ENCODE peak calls at places on chromosomes 11 and 22, in four cellular contexts. H is GM12878, V is MM.1S, U is endothelial cell of umbilical vein. G is an unnamed sample. For H3K4me1, the result is how much of the 10 kb centered on the place peaks cover.

GRCh38 chr11:22634897-22635629 is 9.4 kb upstream of the FANCF start:
- DNase-seq in V (peak), H (no peak), U (no peak), G (peak)

GRCh38 chr11:73189315-73189714 is 28.8 kb upstream of the P2RY2 start:
- DNase-seq in V (no peak), H (peak), U (no peak), G (no peak)

GRCh38 chr11:88042238-88043032 is 132.8 kb downstream of the RAB38 start:
- DNase-seq in H (no peak), U (no peak), V (no peak), G (peak)

GRCh38 chr22:41501209-41501608 is 32.3 kb downstream of the ACO2 start:
- DNase-seq in V (no peak), H (peak), U (peak), G (no peak)

GRCh38 chr11:2449548-2450320 is 4.9 kb downstream of the KCNQ1 start:
- DNase-seq in H (no peak), U (no peak), V (no peak), G (no peak)

GRCh38 chr22:17786435-17787158 is 12.3 kb upstream of the BID start:
- DNase-seq in U (peak), H (no peak), V (no peak), G (peak)

GRCh38 chr11:73139476-73140198 is 2.5 kb downstream of the FCHSD2 start:
- DNase-seq in H (no peak), V (no peak), U (peak), G (no peak)

GRCh38 chr11:108997826-108998225 is 333.0 kb downstream of the DDX10 start:
- DNase-seq in H (no peak), U (no peak), V (no peak), G (no peak)

GRCh38 chr11:36509265-36509664 is 807 bp downstream of the TRAF6 start:
- DNase-seq in H (no peak), U (peak), V (peak), G (peak)

GRCh38 chr22:40396882-40397281 is 26.5 kb downstream of the SGSM3 start:
- DNase-seq in H (no peak), U (peak), V (no peak), G (peak)

GRCh38 chr22:50473855-50474671 is 772 bp downstream of the SBF1 start:
- DNase-seq in V (no peak), U (peak), H (no peak), G (peak)

GRCh38 chr11:77198440-77198849 is 70.4 kb downstream of the MYO7A start:
- DNase-seq in H (no peak), U (peak), V (no peak), G (no peak)

GRCh38 chr11:76614471-76615183 is 55.9 kb downstream of the LRRC32 start:
- DNase-seq in H (no peak), U (peak), V (no peak), G (no peak)

GRCh38 chr11:67612751-67613150 is 6.0 kb downstream of the NDUFV1 start:
- DNase-seq in V (no peak), U (no peak), H (no peak), G (no peak)

GRCh38 chr11:67610302-67610868 is 3.6 kb downstream of the NDUFV1 start:
- DNase-seq in U (no peak), V (no peak), H (no peak), G (no peak)

GRCh38 chr11:67611165-67611564 is 4.4 kb downstream of the NDUFV1 start:
- DNase-seq in H (no peak), U (no peak), V (no peak), G (no peak)

GRCh38 chr11:67613313-67613959 is 6.7 kb downstream of the NDUFV1 start:
- DNase-seq in U (no peak), V (no peak), H (no peak), G (no peak)

GRCh38 chr11:67611704-67612587 is 5.2 kb downstream of the NDUFV1 start:
- DNase-seq in H (no peak), U (no peak), V (no peak), G (no peak)
- TF ChIP-seq EZH2 in H (no peak), U (no peak), V (no peak), G (no peak)

DNA sequence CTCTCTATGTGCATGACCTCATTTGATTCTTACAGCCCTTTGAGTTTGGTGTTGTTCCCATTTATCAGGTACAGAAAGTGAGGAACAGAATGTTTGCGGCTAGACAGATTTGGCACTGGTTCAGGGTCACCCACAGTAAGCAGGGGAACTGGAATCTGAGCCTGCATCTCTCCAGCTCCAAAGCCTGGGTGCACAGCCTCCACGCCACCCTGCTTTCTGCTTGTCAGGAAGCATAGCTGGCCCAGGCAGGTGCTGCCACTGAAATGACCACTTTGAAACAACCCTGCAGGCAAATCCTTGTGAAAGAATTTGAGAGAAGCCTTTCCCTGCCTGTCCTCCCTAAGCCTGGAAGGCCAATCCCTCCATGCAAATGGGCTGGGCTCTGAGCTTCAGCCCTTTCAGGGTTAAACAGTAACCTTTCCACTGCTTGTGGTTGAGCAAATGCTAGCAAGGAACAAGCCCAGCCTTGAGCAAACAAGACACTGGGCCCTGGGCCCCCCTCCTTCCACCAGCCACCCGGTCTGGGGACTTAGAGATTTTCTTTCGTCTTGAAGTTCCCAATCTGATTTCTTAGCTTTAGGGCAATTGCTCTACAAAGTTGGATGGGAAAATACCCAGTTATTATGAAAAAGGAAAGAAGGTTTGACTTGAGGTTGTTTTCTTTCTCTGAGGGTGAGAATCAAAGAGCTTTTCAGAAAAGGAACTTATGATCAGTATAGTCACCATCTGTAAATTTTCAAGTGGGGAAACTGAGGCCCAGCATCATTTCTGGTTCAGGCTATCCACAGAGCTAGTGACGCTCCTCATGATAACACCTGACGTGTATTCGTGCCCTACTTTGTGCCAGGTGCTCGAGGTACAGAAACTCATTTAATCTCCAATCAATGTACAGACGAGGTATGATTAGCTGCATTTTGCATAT is 19.4 kb downstream of the EHF start:
- DNase-seq in V (no peak), H (no peak), U (no peak), G (peak)
- H3K4me1 ChIP-seq in V (under half), H (under half), U (under half), G (under half)

DNA sequence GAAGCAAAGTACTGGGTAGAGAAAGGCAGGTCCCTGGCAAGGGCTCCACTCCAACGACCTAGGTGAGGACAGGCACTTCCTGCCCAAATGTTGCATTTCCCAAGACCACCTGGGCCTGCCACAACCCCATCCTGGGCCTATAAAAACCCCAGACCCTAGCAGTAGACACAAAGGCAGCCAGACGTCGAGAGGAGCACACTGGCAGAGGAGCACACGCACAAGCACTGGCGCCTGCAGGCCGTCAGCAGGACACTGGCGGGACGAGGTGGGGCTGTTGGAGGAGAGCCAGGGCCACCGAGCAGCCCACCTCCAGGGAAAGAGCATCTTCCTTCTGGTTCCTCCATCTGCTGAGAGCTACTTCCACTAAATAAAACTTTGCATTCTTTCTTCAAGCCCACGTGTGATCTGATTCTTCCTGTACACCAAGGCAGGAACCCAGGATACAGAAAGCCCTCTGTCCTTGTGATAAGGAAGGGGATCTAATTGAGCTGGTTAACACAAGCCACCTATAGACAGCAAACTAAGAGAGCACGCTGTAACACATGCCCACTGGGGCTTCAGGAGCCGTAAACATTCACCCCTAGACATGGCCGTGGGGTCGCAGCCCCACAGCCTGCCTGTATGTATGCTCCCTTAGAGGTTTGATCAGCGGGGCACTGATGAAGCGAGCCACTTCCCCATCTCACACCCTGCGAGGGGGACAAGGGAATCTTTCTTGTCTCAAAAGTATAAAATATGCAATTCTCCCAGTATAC is 89.7 kb upstream of the MTMR2 start:
- DNase-seq in V (no peak), H (no peak), U (no peak), G (no peak)
- H2AFZ ChIP-seq in V (no peak), H (no peak), U (no peak), G (no peak)

GRCh38 chr11:17481905-17482304 is 5.3 kb upstream of the ABCC8 start:
- DNase-seq in H (no peak), V (no peak), U (no peak), G (no peak)
- TF ChIP-seq EZH2 in H (no peak), V (no peak), U (no peak), G (no peak)

DNA sequence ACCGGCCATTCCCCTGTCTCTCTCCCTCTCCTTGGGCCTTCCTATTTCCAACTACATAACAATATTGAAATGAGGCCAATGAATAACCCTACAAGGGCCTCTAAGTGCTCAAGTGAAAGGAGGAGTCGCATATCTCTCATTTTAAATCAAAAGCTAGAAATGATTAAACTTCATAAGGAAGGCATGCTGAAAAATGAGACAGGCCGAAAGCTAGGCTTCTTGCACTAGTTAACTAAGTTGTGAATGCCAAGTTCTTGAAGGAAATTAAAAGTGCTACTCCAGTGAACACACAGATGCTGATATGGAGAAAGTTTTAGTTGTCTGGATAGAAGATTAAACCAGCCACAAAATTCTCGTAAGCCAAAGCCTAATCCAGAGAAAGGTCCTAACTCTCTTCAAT is 109.2 kb downstream of the TSPAN18 start:
- DNase-seq in V (no peak), H (no peak), U (no peak), G (no peak)
- H3K4me1 ChIP-seq in V (under half), H (under half), U (under half), G (under half)

DNA sequence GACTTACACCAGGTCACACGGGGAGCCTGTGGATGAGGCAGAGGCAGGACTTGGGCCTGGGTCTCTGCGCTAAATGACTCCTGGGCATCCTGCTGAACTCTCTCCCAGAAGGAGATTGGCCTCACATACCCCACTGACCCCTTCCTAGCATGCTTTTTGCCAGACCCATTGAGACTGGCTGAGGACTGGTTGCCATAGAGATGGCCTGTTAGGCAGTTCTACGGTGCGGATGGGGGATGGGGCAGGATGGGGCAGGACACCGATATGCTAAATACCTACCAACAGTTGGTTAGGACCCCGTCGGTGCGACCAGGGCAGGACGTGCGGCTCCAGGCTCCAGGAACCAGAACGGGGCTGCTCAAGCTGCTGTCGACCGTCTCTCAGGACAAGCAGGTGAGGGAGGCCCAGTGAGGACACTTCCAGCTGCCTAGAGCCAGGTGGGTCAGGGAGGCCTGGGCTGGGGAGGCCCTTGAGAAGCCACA is at the start of gene TSGA10IP:
- DNase-seq in H (no peak), U (no peak), V (no peak), G (no peak)
- H2AFZ ChIP-seq in H (no peak), U (no peak), V (no peak), G (no peak)

GRCh38 chr11:120294096-120294495 is 31.0 kb upstream of the TLCD5 start:
- DNase-seq in V (no peak), H (no peak), U (no peak), G (no peak)
- TF ChIP-seq EZH2 in V (no peak), H (no peak), U (no peak), G (no peak)

G was measured in hepatocyte.